ENCODE peak calls at places on chromosomes 1 and 21, in eight cellular contexts. L, A, P, J, H, Y, C and O are unnamed samples.

GRCh38 chr1:76819976-76820375 is 47.3 kb upstream of the ST6GALNAC5 start:
- DNase-seq in H (no peak), P (no peak), Y (no peak), C (no peak), J (no peak), A (no peak), L (no peak), O (no peak)

GRCh38 chr1:234927968-234928635 is 200.5 kb downstream of the TOMM20 start:
- DNase-seq in C (no peak), H (no peak), P (no peak), L (peak; percentile 81), A (peak; percentile 52), J (no peak), Y (no peak), O (no peak)

GRCh38 chr1:196034080-196034706 is 574.0 kb downstream of the KCNT2 start:
- DNase-seq in A (no peak), Y (peak; percentile 6), H (peak; percentile 87), J (peak; percentile 55), P (no peak), C (no peak), L (no peak), O (no peak)

GRCh38 chr1:227427411-227427810 is 109.1 kb upstream of the CDC42BPA start:
- DNase-seq in Y (no peak), P (no peak), H (no peak), C (no peak), L (no peak), A (no peak), J (no peak), O (no peak)

GRCh38 chr1:116538527-116538926 is 32.3 kb downstream of the CD58 start:
- DNase-seq in J (no peak), H (no peak), L (peak; percentile 52), A (no peak), C (no peak), Y (peak; percentile 37), P (no peak), O (no peak)

GRCh38 chr1:94382163-94382562 is 36.0 kb upstream of the ABCD3 start:
- DNase-seq in P (no peak), H (no peak), Y (no peak), C (peak; percentile 7), L (no peak), A (no peak), J (no peak), O (no peak)

GRCh38 chr1:205261946-205262668 is 34.4 kb downstream of the TMCC2 start:
- DNase-seq in C (no peak), A (no peak), Y (peak; percentile 82), L (peak; percentile 91), H (no peak), J (no peak), P (no peak), O (no peak)

GRCh38 chr1:246107516-246108277 is 399.4 kb downstream of the SMYD3 start:
- DNase-seq in J (no peak), L (peak; percentile 64), A (no peak), P (peak; percentile 16), Y (peak; percentile 56), C (peak; percentile 39), H (peak; percentile 38), O (no peak)

GRCh38 chr1:59393211-59394180 is 96.6 kb downstream of the FGGY start:
- DNase-seq in A (peak; percentile 92), P (peak; percentile 63), J (peak; percentile 61), L (no peak), C (no peak), Y (peak; percentile 82), H (peak; percentile 10), O (no peak)

GRCh38 chr21:29299046-29299905 is 554 bp downstream of the BACH1 start:
- DNase-seq in P (no peak), A (peak; percentile 75), C (peak; percentile 75), Y (peak; percentile 66), L (peak; percentile 94), H (peak; percentile 71), J (peak; percentile 61), O (peak; percentile 57)

GRCh38 chr1:17869826-17870225 is 114.7 kb downstream of the ACTL8 start:
- DNase-seq in C (no peak), Y (peak; percentile 49), A (no peak), H (no peak), L (peak; percentile 70), J (no peak), P (no peak), O (no peak)

GRCh38 chr1:115811140-115811828 is 29.6 kb downstream of the NHLH2 start:
- DNase-seq in P (no peak), C (no peak), L (peak; percentile 18), J (no peak), Y (no peak), H (no peak), A (no peak), O (no peak)

GRCh38 chr1:73765551-73766233 is 432.3 kb downstream of the LRRIQ3 start:
- DNase-seq in Y (no peak), C (no peak), P (no peak), L (peak; percentile 17), H (no peak), A (no peak), J (no peak), O (no peak)

GRCh38 chr1:155478270-155478852 is 84.2 kb downstream of the ASH1L start:
- DNase-seq in C (no peak), A (no peak), Y (no peak), L (no peak), J (no peak), P (no peak), H (no peak), O (no peak)

GRCh38 chr1:81799939-81800740 is 594 bp upstream of the ADGRL2 start:
- DNase-seq in P (peak; percentile 43), H (peak; percentile 6), A (peak; percentile 77), C (no peak), J (peak; percentile 65), Y (peak; percentile 37), L (peak; percentile 89), O (no peak)

GRCh38 chr1:66182551-66183178 is 351.3 kb upstream of the SGIP1 start:
- DNase-seq in H (no peak), J (peak; percentile 41), A (no peak), Y (peak; percentile 51), P (no peak), L (peak; percentile 65), C (no peak), O (peak; percentile 29)

GRCh38 chr1:175179837-175180590 is 12.6 kb downstream of the KIAA0040 start:
- DNase-seq in Y (peak; percentile 67), P (no peak), C (no peak), L (no peak), A (no peak), H (no peak), J (no peak), O (no peak)

GRCh38 chr21:32467291-32467690 is 54.8 kb downstream of the EVA1C start:
- DNase-seq in J (no peak), Y (no peak), C (no peak), L (no peak), H (no peak), A (peak; percentile 25), P (no peak), O (no peak)

GRCh38 chr1:238254935-238255334 is 364.2 kb upstream of the ZP4 start:
- DNase-seq in J (no peak), L (no peak), P (no peak), Y (no peak), A (no peak), H (no peak), C (no peak), O (no peak)